ENCODE peak calls at places on chromosomes 11 and 22, in nine cellular contexts. T is Right ventricle myocardium superior; H is AG10803; P is effector memory CD8-positive, alpha-beta T cell; R is body of pancreas; U is ovary; E is cardiac muscle cell; S is mesenteric fat pad; M is cardiac fibroblast. Q is an unnamed sample.

GRCh38 chr11:91163619-91164451 is 941.0 kb upstream of the CHORDC1 start:
- DNase-seq in T (no peak), H (no peak), P (no peak), R (no peak), U (peak), E (peak), S (no peak), M (peak), Q (no peak)

GRCh38 chr22:46537946-46538815 is 761 bp upstream of the CELSR1 start:
- DNase-seq in T (no peak), H (peak), P (no peak), R (no peak), U (no peak), E (peak), S (no peak), M (peak), Q (no peak)

GRCh38 chr22:25167834-25168601 is 31.6 kb upstream of the CRYBB3 start:
- DNase-seq in T (no peak), H (no peak), P (no peak), R (no peak), U (no peak), E (no peak), S (no peak), M (no peak), Q (no peak)

GRCh38 chr11:134483857-134484256 is 71.8 kb upstream of the B3GAT1 start:
- DNase-seq in T (no peak), H (no peak), P (no peak), R (no peak), U (no peak), E (no peak), S (no peak), M (no peak), Q (no peak)

GRCh38 chr11:36186340-36186739 is 102.9 kb downstream of the COMMD9 start:
- DNase-seq in T (no peak), H (peak), P (no peak), R (no peak), U (no peak), E (no peak), S (no peak), M (peak), Q (no peak)

GRCh38 chr22:43218786-43219185 is 31.9 kb upstream of the TTLL12 start:
- DNase-seq in T (no peak), H (no peak), P (no peak), R (no peak), U (no peak), E (no peak), S (no peak), M (no peak), Q (no peak)

GRCh38 chr11:44731685-44732411 is 5.1 kb downstream of the TSPAN18 start:
- DNase-seq in T (no peak), H (peak), P (no peak), R (no peak), U (no peak), E (no peak), S (no peak), M (no peak), Q (no peak)

GRCh38 chr22:46066691-46067090 is 83.6 kb upstream of the PPARA start:
- DNase-seq in T (peak), H (peak), P (no peak), R (peak), U (peak), E (no peak), S (peak), M (peak), Q (no peak)

GRCh38 chr11:66467034-66467659 is 442 bp downstream of the PELI3 start:
- DNase-seq in T (peak), H (peak), P (no peak), R (peak), U (no peak), E (peak), S (no peak), M (peak), Q (no peak)

GRCh38 chr22:46436595-46437163 is 100.7 kb downstream of the CELSR1 start:
- DNase-seq in T (no peak), H (peak), P (no peak), R (no peak), U (no peak), E (no peak), S (no peak), M (peak), Q (no peak)

GRCh38 chr22:31491218-31491962 is 1.7 kb upstream of the EIF4ENIF1 start:
- DNase-seq in T (no peak), H (no peak), P (no peak), R (no peak), U (no peak), E (no peak), S (no peak), M (no peak), Q (no peak)

GRCh38 chr11:99418927-99419707 is 398.4 kb downstream of the CNTN5 start:
- DNase-seq in T (no peak), H (no peak), P (no peak), R (no peak), U (no peak), E (no peak), S (no peak), M (peak), Q (no peak)

GRCh38 chr11:126655807-126656128 is 300.3 kb downstream of the ST3GAL4 start:
- DNase-seq in T (no peak), H (no peak), P (no peak), R (no peak), U (no peak), E (no peak), S (no peak), M (peak), Q (no peak)

GRCh38 chr11:77207019-77207485 is 79.0 kb downstream of the MYO7A start:
- DNase-seq in T (no peak), H (no peak), P (no peak), R (no peak), U (peak), E (no peak), S (peak), M (no peak), Q (no peak)

GRCh38 chr11:36452231-36452630 is 57.8 kb downstream of the TRAF6 start:
- DNase-seq in T (peak), H (peak), P (no peak), R (no peak), U (no peak), E (no peak), S (no peak), M (no peak), Q (no peak)

GRCh38 chr22:43796567-43796966 is 15.5 kb downstream of the EFCAB6 start:
- DNase-seq in T (no peak), H (peak), P (no peak), R (no peak), U (no peak), E (peak), S (no peak), M (peak), Q (no peak)

GRCh38 chr11:665062-665706 is 28.1 kb downstream of the DRD4 start:
- DNase-seq in T (no peak), H (peak), P (no peak), R (no peak), U (no peak), E (no peak), S (no peak), M (no peak), Q (no peak)

GRCh38 chr11:3835752-3836151 is 5.0 kb downstream of the RHOG start:
- DNase-seq in T (peak), H (no peak), P (no peak), R (no peak), U (no peak), E (no peak), S (no peak), M (no peak), Q (no peak)

GRCh38 chr11:20522536-20522935 is 76.9 kb upstream of the SLC6A5 start:
- DNase-seq in T (no peak), H (no peak), P (no peak), R (no peak), U (no peak), E (no peak), S (no peak), M (no peak), Q (no peak)